ENCODE peak calls at places on chromosomes 12 and 14, in ten cellular contexts. K is central memory CD4-positive, alpha-beta T cell; E is fibroblast of the conjunctiva; U is NCI-H345; Q is SJSA1; Z is activated CD4-positive, alpha-beta T cell treated with anti-CD3 and anti-CD28 coated beads for 1 hour; J is A172; R is keratinocyte; D is NB4; S is T-cell. N is an unnamed sample.

GRCh38 chr14:71574976-71575375 is 357.3 kb upstream of the RGS6 start:
- DNase-seq in K (no peak), E (peak), U (no peak), Q (peak), Z (no peak), J (peak), R (no peak), D (no peak), S (no peak), N (no peak)

GRCh38 chr12:57591567-57592325 is 754 bp downstream of the PIP4K2C start:
- DNase-seq in K (no peak), E (no peak), U (peak), Q (peak), Z (no peak), J (no peak), R (no peak), D (peak), S (no peak), N (no peak)

GRCh38 chr14:95833429-95833828 is 43.2 kb upstream of the TUNAR start:
- DNase-seq in K (no peak), E (no peak), U (no peak), Q (no peak), Z (no peak), J (no peak), R (no peak), D (no peak), S (no peak), N (no peak)

GRCh38 chr12:76152161-76152807 is 67.8 kb upstream of the NAP1L1 start:
- DNase-seq in K (no peak), E (no peak), U (no peak), Q (no peak), Z (no peak), J (no peak), R (no peak), D (no peak), S (no peak), N (peak)

GRCh38 chr12:121404734-121405133 is 4.8 kb downstream of the RNF34 start:
- DNase-seq in K (no peak), E (no peak), U (peak), Q (no peak), Z (no peak), J (no peak), R (no peak), D (no peak), S (no peak), N (no peak)

GRCh38 chr14:93959239-93960107 is 16.9 kb downstream of the ASB2 start:
- DNase-seq in K (peak), E (peak), U (no peak), Q (peak), Z (peak), J (peak), R (peak), D (peak), S (peak), N (no peak)

GRCh38 chr12:2891240-2892053 is 756 bp downstream of the TULP3 start:
- DNase-seq in K (no peak), E (peak), U (peak), Q (peak), Z (peak), J (peak), R (no peak), D (peak), S (peak), N (peak)

GRCh38 chr12:14238224-14238792 is 127.2 kb upstream of the ATF7IP start:
- DNase-seq in K (peak), E (no peak), U (no peak), Q (no peak), Z (no peak), J (no peak), R (no peak), D (peak), S (no peak), N (no peak)

GRCh38 chr12:109968032-109968420 is 28.1 kb downstream of the GIT2 start:
- DNase-seq in K (peak), E (no peak), U (no peak), Q (no peak), Z (no peak), J (peak), R (no peak), D (no peak), S (no peak), N (no peak)

GRCh38 chr12:3557136-3557697 is 66.2 kb downstream of the PRMT8 start:
- DNase-seq in K (no peak), E (no peak), U (no peak), Q (no peak), Z (no peak), J (no peak), R (no peak), D (no peak), S (no peak), N (no peak)

GRCh38 chr12:114835031-114835430 is 151.1 kb upstream of the TBX3 start:
- DNase-seq in K (no peak), E (peak), U (no peak), Q (peak), Z (no peak), J (peak), R (no peak), D (no peak), S (no peak), N (no peak)

GRCh38 chr12:108091351-108091750 is 37.7 kb upstream of the WSCD2 start:
- DNase-seq in K (no peak), E (no peak), U (no peak), Q (no peak), Z (no peak), J (no peak), R (no peak), D (no peak), S (no peak), N (no peak)

GRCh38 chr12:130026608-130027176 is 122.9 kb upstream of the TMEM132D start:
- DNase-seq in K (no peak), E (no peak), U (peak), Q (no peak), Z (no peak), J (peak), R (no peak), D (peak), S (no peak), N (no peak)

GRCh38 chr14:59997496-59997895 is 77.6 kb downstream of the LRRC9 start:
- DNase-seq in K (no peak), E (peak), U (peak), Q (no peak), Z (no peak), J (no peak), R (no peak), D (peak), S (no peak), N (no peak)

GRCh38 chr14:66228267-66228970 is 257.8 kb upstream of the CCDC196 start:
- DNase-seq in K (no peak), E (peak), U (no peak), Q (no peak), Z (no peak), J (peak), R (peak), D (peak), S (no peak), N (no peak)

GRCh38 chr14:24837280-24838046 is 203.5 kb upstream of the GZMB start:
- DNase-seq in K (no peak), E (no peak), U (no peak), Q (no peak), Z (no peak), J (peak), R (no peak), D (no peak), S (no peak), N (no peak)

GRCh38 chr12:121795029-121795977 is 1.8 kb upstream of the RHOF start:
- DNase-seq in K (peak), E (no peak), U (peak), Q (peak), Z (peak), J (peak), R (no peak), D (peak), S (peak), N (peak)

GRCh38 chr12:84270470-84271140 is 642.0 kb downstream of the SLC6A15 start:
- DNase-seq in K (no peak), E (no peak), U (no peak), Q (no peak), Z (no peak), J (no peak), R (no peak), D (no peak), S (no peak), N (no peak)

N was measured in globus pallidus.